ENCODE peak calls at places on chromosomes 7 and 10, in four cellular contexts. M is GM06990, V is AG10803, R is HL-60. G is an unnamed sample.

GRCh38 chr10:124225468-124226270 is 132.3 kb upstream of the CHST15 start:
- DNase-seq in V (no peak), M (no peak), R (no peak), G (peak)

GRCh38 chr7:158685727-158686126 is 18.9 kb downstream of the NCAPG2 start:
- DNase-seq in V (peak), M (no peak), R (no peak), G (no peak)

GRCh38 chr7:149849174-149849573 is 11.0 kb downstream of the ZNF862 start:
- DNase-seq in M (no peak), R (no peak), V (no peak), G (no peak)

GRCh38 chr10:79246209-79246581 is 101.1 kb upstream of the PPIF start:
- DNase-seq in V (peak), M (no peak), R (no peak), G (no peak)

GRCh38 chr10:68269562-68269961 is 37.6 kb upstream of the ATOH7 start:
- DNase-seq in M (no peak), V (no peak), R (no peak), G (no peak)

GRCh38 chr10:76066457-76066856 is 635.0 kb downstream of the LRMDA start:
- DNase-seq in M (no peak), V (no peak), R (no peak), G (no peak)

GRCh38 chr7:4882169-4882741 is 1.3 kb downstream of the RADIL start:
- DNase-seq in M (no peak), V (peak), R (no peak), G (no peak)

GRCh38 chr7:149865437-149865836 is 8.3 kb upstream of the ATP6V0E2 start:
- DNase-seq in R (peak), V (no peak), M (no peak), G (peak)

GRCh38 chr10:53836638-53837037 is 964.4 kb downstream of the PCDH15 start:
- DNase-seq in R (no peak), V (no peak), M (no peak), G (no peak)

GRCh38 chr10:91389636-91390512 is 20.3 kb upstream of the HECTD2 start:
- DNase-seq in R (peak), V (peak), M (no peak), G (peak)

GRCh38 chr10:27188897-27189296 is 33.7 kb downstream of the MASTL start:
- DNase-seq in M (no peak), V (no peak), R (no peak), G (no peak)

GRCh38 chr7:80392229-80393169 is 119.4 kb downstream of the GNAT3 start:
- DNase-seq in V (peak), M (no peak), R (no peak), G (no peak)

GRCh38 chr10:110083884-110084283 is 76.1 kb downstream of the ADD3 start:
- DNase-seq in R (no peak), M (no peak), V (peak), G (no peak)

GRCh38 chr7:111736475-111736874 is 174.2 kb upstream of the IMMP2L start:
- DNase-seq in V (no peak), R (no peak), M (no peak), G (no peak)

GRCh38 chr10:659710-660141 is 29.7 kb downstream of the DIP2C start:
- DNase-seq in M (no peak), R (no peak), V (peak), G (no peak)

GRCh38 chr7:128022631-128023532 is 8.4 kb downstream of the LRRC4 start:
- DNase-seq in M (no peak), V (peak), R (no peak), G (no peak)

GRCh38 chr10:123019941-123020703 is 11.3 kb downstream of the ACADSB start:
- DNase-seq in V (no peak), M (no peak), R (no peak), G (no peak)

GRCh38 chr10:89217057-89217990 is 10.2 kb upstream of the CH25H start:
- DNase-seq in R (peak), M (peak), V (peak), G (peak)

GRCh38 chr7:77454802-77455201 is 38.7 kb upstream of the GSAP start:
- DNase-seq in V (no peak), M (no peak), R (no peak), G (no peak)

GRCh38 chr10:77641344-77641743 is 3.7 kb upstream of the KCNMA1 start:
- DNase-seq in M (no peak), R (no peak), V (no peak), G (no peak)

GRCh38 chr7:26686448-26686981 is 177.9 kb downstream of the SKAP2 start:
- DNase-seq in M (no peak), R (no peak), V (peak), G (peak)

GRCh38 chr10:1539216-1539615 is 198.1 kb downstream of the ADARB2 start:
- DNase-seq in V (no peak), M (no peak), R (no peak), G (no peak)

GRCh38 chr7:151565541-151565940 is 45.8 kb upstream of the RHEB start:
- DNase-seq in M (no peak), V (peak), R (no peak), G (no peak)

GRCh38 chr7:125119559-125120115 is 190.0 kb upstream of the POT1 start:
- DNase-seq in R (no peak), V (no peak), M (no peak), G (no peak)

GRCh38 chr7:94182066-94182465 is 177.9 kb upstream of the BET1 start:
- DNase-seq in V (peak), M (no peak), R (no peak), G (no peak)

GRCh38 chr7:43647772-43648643 is 65.1 kb downstream of the STK17A start:
- DNase-seq in R (peak), M (peak), V (peak), G (peak)
- H3K4me3 ChIP-seq in R (no peak), M (peak), V (peak), G (peak)

GRCh38 chr10:100482834-100483185 is 20.0 kb downstream of the WNT8B start:
- DNase-seq in R (no peak), V (no peak), M (no peak), G (no peak)
- H3K4me3 ChIP-seq in R (no peak), V (no peak), M (no peak), G (no peak)

GRCh38 chr7:136869006-136869961 is 832 bp downstream of the CHRM2 start:
- DNase-seq in R (no peak), V (no peak), M (peak), G (no peak)
- H3K4me3 ChIP-seq in R (no peak), V (peak), M (no peak), G (no peak)

GRCh38 chr10:14562197-14562596 is 212.5 kb downstream of the FAM107B start:
- DNase-seq in R (no peak), V (no peak), M (no peak), G (no peak)
- H3K4me3 ChIP-seq in R (no peak), V (no peak), M (no peak), G (peak)

GRCh38 chr10:10923029-10923668 is 94.5 kb upstream of the CELF2 start:
- DNase-seq in V (no peak), R (no peak), M (no peak), G (no peak)
- H3K4me3 ChIP-seq in V (no peak), R (no peak), M (no peak), G (no peak)

GRCh38 chr10:44651395-44651661 is 259.8 kb upstream of the TMEM72 start:
- DNase-seq in V (no peak), M (no peak), R (no peak), G (no peak)
- H3K4me3 ChIP-seq in V (no peak), M (no peak), R (no peak), G (no peak)